ENCODE peak calls at places on chromosome 13, in seven cellular contexts. Q, C, U, B, K, Z and Y are unnamed samples.
A peak's percentile ranks its signal among the peaks of the same experiment; 100 is the strongest.

GRCh38 chr13:75860935-75861334 is 224.8 kb downstream of the LMO7 start:
- DNase-seq in Q (no peak), C (no peak), U (no peak), B (no peak), K (no peak), Z (no peak), Y (no peak)

GRCh38 chr13:99442273-99442895 is 58.9 kb upstream of the TM9SF2 start:
- DNase-seq in Q (no peak), C (peak; percentile 32), U (peak; percentile 69), B (peak; percentile 68), K (peak; percentile 60), Z (peak; percentile 39), Y (no peak)

GRCh38 chr13:58488251-58488650 is 856.7 kb downstream of the PCDH17 start:
- DNase-seq in Q (no peak), C (no peak), U (no peak), B (no peak), K (no peak), Z (no peak), Y (no peak)

GRCh38 chr13:24215007-24215633 is 54.6 kb downstream of the SPATA13 start:
- DNase-seq in Q (no peak), C (no peak), U (no peak), B (no peak), K (no peak), Z (no peak), Y (no peak)

GRCh38 chr13:100423375-100423774 is 165.2 kb downstream of the GGACT start:
- DNase-seq in Q (no peak), C (no peak), U (no peak), B (peak; percentile 31), K (peak; percentile 15), Z (no peak), Y (no peak)

GRCh38 chr13:24692541-24692940 is 12.3 kb downstream of the ATP12A start:
- DNase-seq in Q (no peak), C (peak; percentile 13), U (no peak), B (peak; percentile 82), K (peak; percentile 44), Z (peak; percentile 67), Y (no peak)

GRCh38 chr13:61423879-61424278 is 8.2 kb upstream of the PCDH20 start:
- DNase-seq in Q (no peak), C (no peak), U (no peak), B (no peak), K (no peak), Z (no peak), Y (no peak)

GRCh38 chr13:79349011-79349410 is 57.0 kb downstream of the RBM26 start:
- DNase-seq in Q (no peak), C (no peak), U (no peak), B (peak; percentile 29), K (peak; percentile 32), Z (no peak), Y (no peak)

GRCh38 chr13:48078251-48078656 is 16.6 kb downstream of the MED4 start:
- DNase-seq in Q (no peak), C (no peak), U (peak; percentile 3), B (no peak), K (peak; percentile 4), Z (no peak), Y (no peak)

GRCh38 chr13:45367995-45368394 is 27.0 kb upstream of the TPT1 start:
- DNase-seq in Q (no peak), C (no peak), U (no peak), B (no peak), K (no peak), Z (no peak), Y (no peak)

GRCh38 chr13:39362652-39363390 is 240.2 kb downstream of the LHFPL6 start:
- DNase-seq in Q (no peak), C (no peak), U (no peak), B (no peak), K (peak; percentile 35), Z (no peak), Y (no peak)

GRCh38 chr13:45393941-45394570 is 24.1 kb downstream of the SLC25A30 start:
- DNase-seq in Q (no peak), C (peak; percentile 31), U (peak; percentile 69), B (peak; percentile 65), K (peak; percentile 62), Z (no peak), Y (no peak)

GRCh38 chr13:43245374-43245964 is 222.1 kb downstream of the DNAJC15 start:
- DNase-seq in Q (no peak), C (peak; percentile 37), U (no peak), B (peak; percentile 58), K (peak; percentile 93), Z (peak; percentile 67), Y (no peak)

GRCh38 chr13:50106559-50106958 is 91.3 kb downstream of the KCNRG start:
- DNase-seq in Q (no peak), C (no peak), U (no peak), B (no peak), K (no peak), Z (no peak), Y (no peak)

GRCh38 chr13:78060966-78061365 is 142.3 kb upstream of the EDNRB start:
- DNase-seq in Q (no peak), C (no peak), U (no peak), B (no peak), K (no peak), Z (no peak), Y (no peak)

GRCh38 chr13:99297330-99297729 is 9.9 kb downstream of the GPR183 start:
- DNase-seq in Q (no peak), C (no peak), U (no peak), B (no peak), K (peak; percentile 20), Z (no peak), Y (no peak)

GRCh38 chr13:30725331-30726085 is 9.8 kb upstream of the ALOX5AP start:
- DNase-seq in Q (no peak), C (no peak), U (no peak), B (no peak), K (no peak), Z (peak; percentile 19), Y (no peak)

GRCh38 chr13:102703721-102704035 is 8.8 kb upstream of the METTL21C start:
- DNase-seq in Q (no peak), C (no peak), U (no peak), B (no peak), K (no peak), Z (no peak), Y (no peak)

GRCh38 chr13:98977568-98978270 is at the start of gene DOCK9:
- DNase-seq in Q (no peak), C (peak; percentile 32), U (peak; percentile 79), B (peak; percentile 81), K (peak; percentile 79), Z (peak; percentile 74), Y (no peak)

GRCh38 chr13:27053235-27053884 is 118.3 kb downstream of the USP12 start:
- DNase-seq in Q (no peak), C (no peak), U (peak; percentile 78), B (no peak), K (no peak), Z (no peak), Y (no peak)

GRCh38 chr13:66693656-66694055 is 536.5 kb downstream of the PCDH9 start:
- DNase-seq in Q (no peak), C (no peak), U (peak; percentile 66), B (peak; percentile 52), K (no peak), Z (no peak), Y (no peak)

GRCh38 chr13:78317030-78317429 is 286.3 kb downstream of the POU4F1 start:
- DNase-seq in Q (no peak), C (no peak), U (no peak), B (peak; percentile 6), K (no peak), Z (no peak), Y (no peak)

GRCh38 chr13:40609972-40610726 is 56.3 kb downstream of the FOXO1 start:
- DNase-seq in Q (no peak), C (no peak), U (no peak), B (no peak), K (no peak), Z (peak; percentile 15), Y (no peak)

GRCh38 chr13:98778749-98779148 is 26.3 kb upstream of the SLC15A1 start:
- DNase-seq in Q (no peak), C (no peak), U (peak; percentile 34), B (peak; percentile 31), K (no peak), Z (peak; percentile 72), Y (no peak)

GRCh38 chr13:49112782-49113525 is 107.2 kb upstream of the MLNR start:
- DNase-seq in Q (no peak), C (no peak), U (peak; percentile 2), B (peak; percentile 37), K (no peak), Z (no peak), Y (no peak)

GRCh38 chr13:92473736-92474465 is 752.7 kb upstream of the GPC6 start:
- DNase-seq in Q (no peak), C (no peak), U (no peak), B (no peak), K (no peak), Z (no peak), Y (no peak)

GRCh38 chr13:99577934-99578917 is 77.0 kb downstream of the TM9SF2 start:
- DNase-seq in Q (no peak), C (peak; percentile 4), U (peak; percentile 25), B (peak; percentile 29), K (peak; percentile 22), Z (no peak), Y (no peak)

GRCh38 chr13:33884506-33885221 is 66.7 kb downstream of the RFC3 start:
- DNase-seq in Q (no peak), C (no peak), U (no peak), B (peak; percentile 6), K (no peak), Z (no peak), Y (no peak)